ENCODE peak calls at places on chromosomes 4 and X, in six cellular contexts. O is CD4-positive, alpha-beta T cell; N is PC-3; M is thyroid gland; T is thoracic aorta; J is K562. P is an unnamed sample.

GRCh38 chr4:101346562-101347266 is 612 bp downstream of the PPP3CA start:
- DNase-seq in O (peak), M (peak), J (peak), T (peak), N (peak), P (peak)

GRCh38 chrX:139795196-139795595 is 87.2 kb upstream of the MCF2 start:
- DNase-seq in T (no peak), M (no peak), N (no peak), J (no peak), O (no peak), P (no peak)

GRCh38 chr4:78481180-78481579 is 70.4 kb upstream of the ANXA3 start:
- DNase-seq in M (no peak), N (no peak), O (no peak), J (no peak), T (no peak), P (peak)

GRCh38 chr4:138405439-138405838 is 163.3 kb upstream of the SLC7A11 start:
- DNase-seq in N (peak), M (no peak), J (no peak), O (no peak), T (no peak), P (peak)

GRCh38 chr4:123649644-123650356 is 253.2 kb downstream of the SPRY1 start:
- DNase-seq in M (no peak), O (no peak), T (no peak), N (peak), J (no peak), P (peak)

GRCh38 chrX:111445485-111445884 is 33.5 kb upstream of the DCX start:
- DNase-seq in J (peak), T (no peak), N (peak), O (no peak), M (no peak), P (peak)

GRCh38 chr4:32631824-32632223 is 1911.7 kb downstream of the PCDH7 start:
- DNase-seq in O (no peak), N (no peak), M (no peak), T (no peak), J (no peak), P (no peak)

GRCh38 chr4:8656185-8656517 is 63.6 kb downstream of the CPZ start:
- DNase-seq in J (no peak), N (no peak), M (no peak), T (no peak), O (no peak), P (no peak)

GRCh38 chr4:5635826-5636196 is 72.5 kb downstream of the EVC2 start:
- DNase-seq in M (no peak), J (no peak), T (no peak), O (no peak), N (peak), P (peak)

GRCh38 chrX:133005038-133005437 is 46.6 kb upstream of the HS6ST2 start:
- DNase-seq in M (no peak), O (no peak), T (no peak), N (peak), J (peak), P (peak)

GRCh38 chr4:6134612-6135220 is 65.6 kb downstream of the JAKMIP1 start:
- DNase-seq in J (peak), T (no peak), M (no peak), N (peak), O (peak), P (no peak)

GRCh38 chr4:140012688-140013087 is 141.3 kb downstream of the MAML3 start:
- DNase-seq in M (peak), J (peak), T (no peak), O (peak), N (peak), P (peak)

GRCh38 chr4:105140684-105141490 is 5.8 kb upstream of the TET2 start:
- DNase-seq in T (no peak), M (peak), J (peak), N (peak), O (peak), P (peak)

GRCh38 chr4:128310266-128310697 is 22.7 kb upstream of the PGRMC2 start:
- DNase-seq in J (no peak), M (peak), N (no peak), T (no peak), O (no peak), P (no peak)

GRCh38 chrX:47497274-47497673 is 14.3 kb upstream of the ZNF41 start:
- DNase-seq in J (peak), N (peak), T (no peak), O (no peak), M (no peak), P (peak)

GRCh38 chrX:46567388-46567787 is 6.2 kb upstream of the CHST7 start:
- DNase-seq in M (no peak), T (no peak), J (no peak), N (no peak), O (no peak), P (no peak)

GRCh38 chr4:117793786-117794369 is 240.4 kb upstream of the NDST3 start:
- DNase-seq in O (no peak), J (no peak), M (no peak), N (no peak), T (no peak), P (peak)

GRCh38 chrX:148540114-148540513 is 39.7 kb downstream of the AFF2 start:
- DNase-seq in M (no peak), N (no peak), J (peak), O (no peak), T (no peak), P (no peak)

GRCh38 chrX:100328342-100328741 is 81.7 kb downstream of the PCDH19 start:
- DNase-seq in T (no peak), M (no peak), N (no peak), J (no peak), O (no peak), P (no peak)

GRCh38 chr4:38612996-38613395 is 51.0 kb upstream of the KLF3 start:
- DNase-seq in J (no peak), N (peak), O (no peak), T (no peak), M (peak), P (no peak)

GRCh38 chr4:95180531-95181315 is 368.1 kb downstream of the UNC5C start:
- DNase-seq in M (no peak), N (no peak), O (no peak), T (no peak), J (no peak), P (no peak)

GRCh38 chr4:77385124-77385969 is 220.3 kb upstream of the CXCL13 start:
- DNase-seq in M (peak), T (no peak), N (peak), J (peak), O (peak), P (peak)

GRCh38 chr4:94452476-94453300 is 946 bp downstream of the PDLIM5 start:
- DNase-seq in O (peak), M (peak), J (peak), N (peak), T (peak), P (peak)

GRCh38 chr4:74054483-74055032 is 16.1 kb upstream of the CXCL3 start:
- DNase-seq in N (no peak), M (no peak), J (no peak), T (no peak), O (no peak), P (no peak)

GRCh38 chr4:108466936-108467902 is 153.2 kb upstream of the RPL34 start:
- DNase-seq in N (peak), M (no peak), O (no peak), J (no peak), T (no peak), P (peak)

GRCh38 chrX:43813898-43814297 is 68.4 kb downstream of the MAOB start:
- DNase-seq in J (peak), T (no peak), O (no peak), M (no peak), N (peak), P (no peak)

GRCh38 chr4:31575504-31575903 is 855.3 kb downstream of the PCDH7 start:
- DNase-seq in O (no peak), T (no peak), N (no peak), M (no peak), J (no peak), P (no peak)

GRCh38 chr4:4643306-4643705 is 101.5 kb upstream of the STX18 start:
- DNase-seq in J (no peak), T (no peak), N (no peak), M (no peak), O (no peak), P (no peak)

GRCh38 chr4:153152453-153153338 is 51.5 kb upstream of the TRIM2 start:
- DNase-seq in N (no peak), O (peak), M (peak), J (no peak), T (no peak), P (no peak)

GRCh38 chrX:135741192-135741715 is 26.7 kb downstream of the CT45A3 start:
- DNase-seq in O (no peak), N (no peak), T (no peak), M (no peak), J (peak), P (no peak)

GRCh38 chr4:184417802-184418511 is 56.4 kb downstream of the IRF2 start:
- DNase-seq in O (no peak), J (peak), T (no peak), M (no peak), N (peak), P (peak)

GRCh38 chrX:106935175-106935574 is 15.0 kb downstream of the CLDN2 start:
- DNase-seq in T (no peak), M (peak), O (no peak), N (no peak), J (no peak), P (no peak)

GRCh38 chr4:6107886-6108285 is 89.7 kb upstream of the C4orf50 start:
- DNase-seq in O (no peak), M (no peak), J (no peak), N (no peak), T (no peak), P (no peak)

GRCh38 chrX:100980608-100981497 is 11.3 kb downstream of the ARL13A start:
- DNase-seq in M (peak), N (peak), T (peak), J (no peak), O (no peak), P (peak)

GRCh38 chr4:66688674-66689073 is 856.6 kb downstream of the CENPC start:
- DNase-seq in M (no peak), J (no peak), T (no peak), O (no peak), N (peak), P (peak)

GRCh38 chrX:8755116-8755515 is 23.2 kb upstream of the ANOS1 start:
- DNase-seq in N (peak), J (peak), M (no peak), O (no peak), T (no peak), P (no peak)
- TF ChIP-seq CTCF in N (peak), J (peak), M (no peak), O (no peak), T (no peak), P (no peak)

DNA sequence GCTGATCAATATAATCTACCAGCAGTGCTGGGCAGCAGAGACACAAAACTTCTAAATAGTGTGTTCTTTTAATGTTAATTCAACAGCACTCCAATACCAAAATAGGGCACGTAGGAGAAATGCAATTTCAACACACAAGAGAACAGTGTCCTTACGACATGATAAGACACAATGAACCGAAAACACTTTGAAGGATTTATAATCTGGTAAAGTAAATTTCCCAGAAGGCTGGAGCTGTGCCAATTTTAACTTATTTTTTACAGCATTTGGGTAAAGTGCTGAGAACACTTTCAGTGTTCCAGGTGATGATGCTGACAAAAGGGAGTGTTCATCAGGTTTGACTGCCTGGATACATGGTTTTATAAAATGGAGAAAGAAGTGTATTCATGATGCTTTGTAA is 76.5 kb downstream of the MAPK10 start:
- DNase-seq in J (no peak), O (no peak), N (no peak), T (no peak), M (no peak), P (no peak)
- H3K27ac ChIP-seq in J (no peak), O (no peak), N (no peak), T (no peak), M (no peak), P (no peak)

GRCh38 chr4:168183717-168184571 is 91.6 kb downstream of the ANXA10 start:
- DNase-seq in N (peak), M (no peak), T (no peak), O (no peak), J (peak), P (peak)
- TF ChIP-seq CTCF in N (peak), M (peak), T (peak), O (peak), J (no peak), P (peak)

GRCh38 chrX:40100537-40101429 is 3.0 kb upstream of the BCOR start:
- DNase-seq in J (no peak), N (no peak), O (no peak), M (no peak), T (no peak), P (no peak)

GRCh38 chrX:40100141-40100536 is 2.4 kb upstream of the BCOR start:
- DNase-seq in N (peak), J (no peak), M (peak), T (no peak), O (no peak), P (no peak)

GRCh38 chrX:40097492-40098263 is at the start of gene BCOR:
- DNase-seq in J (peak), N (peak), M (peak), T (no peak), O (peak), P (no peak)

GRCh38 chrX:40098264-40099045 is 697 bp upstream of the BCOR start:
- DNase-seq in J (no peak), O (peak), N (peak), M (peak), T (no peak), P (no peak)

DNA sequence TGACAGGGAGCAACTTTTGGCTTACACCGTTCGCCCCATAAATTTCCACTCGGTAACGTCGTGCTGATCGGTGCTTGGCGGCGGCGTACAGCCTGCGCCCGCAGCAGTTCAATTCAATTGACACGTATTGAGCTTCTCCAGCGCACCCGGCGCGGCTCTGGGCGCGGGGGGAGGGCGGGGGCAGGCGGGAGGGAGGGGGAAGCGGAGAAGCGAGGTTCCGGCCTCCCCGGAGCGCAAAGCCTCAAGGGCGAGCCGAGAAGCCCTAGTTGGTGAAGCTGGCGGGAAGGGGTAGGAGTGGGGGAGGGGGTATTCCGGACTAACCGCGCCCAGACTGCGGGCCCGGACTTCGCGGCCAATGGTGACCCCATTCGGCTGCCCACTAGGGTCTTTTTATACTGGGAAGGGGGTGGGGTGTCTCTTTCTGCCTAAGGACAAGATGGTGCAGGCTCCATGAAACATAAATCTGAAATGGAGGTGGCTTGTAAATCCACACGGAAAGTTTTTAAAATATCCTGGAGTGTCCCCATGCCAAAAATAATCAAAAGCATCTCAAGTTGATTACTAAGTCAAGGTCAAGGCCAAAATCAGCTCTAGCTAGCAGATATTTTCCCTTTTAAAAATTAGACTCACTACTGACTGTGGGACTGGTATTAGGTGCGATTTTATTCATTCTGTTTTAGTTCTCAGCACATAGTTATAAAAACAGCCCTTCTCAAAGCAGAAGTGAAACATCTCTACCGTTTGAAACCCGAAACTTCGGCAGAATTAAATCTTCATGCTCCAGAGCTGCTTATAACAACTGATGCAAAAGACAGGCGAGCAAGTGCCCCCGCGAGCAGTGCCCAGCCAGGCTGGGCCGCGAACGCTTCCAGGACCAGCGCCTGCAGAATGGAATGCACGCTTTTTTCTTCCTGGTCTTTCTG is 1.5 kb upstream of the BCOR start:
- DNase-seq in N (no peak), J (peak), T (no peak), O (peak), M (peak), P (no peak)
- H3K27ac ChIP-seq in N (no peak), J (peak), T (peak), O (peak), M (peak), P (peak)

GRCh38 chrX:19225906-19226305 is 103.6 kb upstream of the ADGRG2 start:
- DNase-seq in M (peak), T (no peak), N (peak), O (no peak), J (peak), P (peak)
- TF ChIP-seq CTCF in M (no peak), T (no peak), N (peak), O (no peak), J (peak), P (no peak)

GRCh38 chr4:88599714-88600113 is 7.4 kb downstream of the HERC3 start:
- DNase-seq in T (no peak), N (no peak), M (no peak), O (no peak), J (no peak), P (no peak)
- H3K27ac ChIP-seq in T (peak), N (peak), M (peak), O (no peak), J (no peak), P (no peak)

GRCh38 chr4:42578187-42578586 is 78.7 kb downstream of the ATP8A1 start:
- DNase-seq in J (no peak), T (no peak), M (no peak), N (no peak), O (no peak), P (no peak)
- TF ChIP-seq CTCF in J (no peak), T (no peak), M (no peak), N (peak), O (no peak), P (no peak)

GRCh38 chr4:79585834-79586233 is 177.8 kb upstream of the GK2 start:
- DNase-seq in O (no peak), T (no peak), N (no peak), M (no peak), J (no peak), P (no peak)
- H3K27ac ChIP-seq in O (no peak), T (peak), N (no peak), M (no peak), J (no peak), P (no peak)

GRCh38 chr4:182644326-182645050 is 272.7 kb downstream of the DCTD start:
- DNase-seq in N (no peak), M (no peak), O (no peak), J (no peak), T (no peak), P (no peak)

GRCh38 chr4:182647901-182648300 is 269.3 kb downstream of the DCTD start:
- DNase-seq in N (no peak), O (no peak), M (no peak), J (no peak), T (no peak), P (no peak)

GRCh38 chr4:182643801-182644311 is 273.3 kb downstream of the DCTD start:
- DNase-seq in N (no peak), J (no peak), M (no peak), O (no peak), T (no peak), P (peak)

GRCh38 chr4:182645511-182645910 is 271.7 kb downstream of the DCTD start:
- DNase-seq in J (no peak), O (no peak), N (no peak), T (no peak), M (no peak), P (no peak)

DNA sequence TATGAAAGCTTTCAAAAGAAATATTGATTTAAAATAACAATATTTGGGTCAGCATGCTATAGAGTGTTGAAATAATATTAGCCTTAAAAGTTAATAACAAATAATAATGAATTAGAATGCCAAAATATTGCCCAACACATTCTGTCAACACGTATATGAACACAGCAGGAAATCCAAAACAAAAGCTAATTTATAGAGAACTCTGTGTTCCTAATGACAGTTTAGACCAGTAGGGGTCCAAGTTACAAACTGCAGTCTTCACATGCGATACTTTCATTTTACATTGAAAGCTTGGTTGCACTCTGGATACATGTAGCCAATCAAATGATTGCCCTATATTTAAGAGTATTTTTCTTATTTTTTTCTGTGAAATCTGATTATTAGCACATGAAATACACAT is 274.4 kb downstream of the DCTD start:
- DNase-seq in M (no peak), O (no peak), J (no peak), N (peak), T (no peak), P (peak)
- TF ChIP-seq CTCF in M (no peak), O (no peak), J (no peak), N (peak), T (no peak), P (no peak)

DNA sequence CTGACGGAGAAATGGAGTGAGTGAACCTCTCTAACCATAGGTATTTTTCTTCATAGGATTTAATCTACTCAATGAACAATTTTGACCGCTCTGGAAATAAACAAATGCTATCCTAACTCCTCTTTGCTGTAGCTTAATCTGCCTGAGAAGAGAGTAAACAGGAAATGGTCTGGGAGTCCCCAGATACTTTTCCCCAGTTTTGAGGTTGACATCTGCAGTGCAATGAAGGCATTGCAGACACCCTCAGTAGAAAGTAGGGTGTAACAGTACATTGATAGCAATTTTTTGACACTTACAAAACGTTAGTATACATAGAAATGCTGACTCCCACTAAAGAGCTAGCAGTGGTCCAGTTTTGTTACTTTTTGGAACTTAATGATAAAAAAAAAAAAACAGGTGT is 495.9 kb upstream of the FAM241A start:
- DNase-seq in T (no peak), O (no peak), M (no peak), N (no peak), J (no peak), P (no peak)
- H3K27ac ChIP-seq in T (no peak), O (no peak), M (no peak), N (no peak), J (no peak), P (no peak)

P was measured in RWPE1.